ENCODE peak calls at places on chromosome 13, in seven cellular contexts. P, I, D, B, C, Y and H are unnamed samples.

GRCh38 chr13:49890376-49890775 is 45.8 kb downstream of the SPRYD7 start:
- DNase-seq in Y (no peak), D (no peak), I (no peak), B (no peak), C (no peak), P (no peak), H (no peak)

GRCh38 chr13:63853816-63854215 is 2438.2 kb upstream of the PCDH20 start:
- DNase-seq in C (no peak), P (no peak), Y (no peak), I (no peak), B (no peak), D (no peak), H (no peak)

GRCh38 chr13:22032905-22033304 is 362.0 kb downstream of the FGF9 start:
- DNase-seq in B (no peak), C (no peak), I (no peak), P (no peak), D (no peak), Y (no peak), H (no peak)

GRCh38 chr13:66915596-66916185 is 314.4 kb downstream of the PCDH9 start:
- DNase-seq in Y (no peak), D (no peak), B (no peak), C (no peak), P (peak), I (no peak), H (no peak)

GRCh38 chr13:20487927-20488326 is 37.7 kb downstream of the CRYL1 start:
- DNase-seq in P (peak), I (no peak), C (no peak), B (no peak), Y (no peak), D (no peak), H (no peak)

GRCh38 chr13:109756778-109757177 is 29.6 kb downstream of the IRS2 start:
- DNase-seq in D (no peak), Y (no peak), C (no peak), P (peak), B (no peak), I (no peak), H (no peak)

GRCh38 chr13:25248071-25248470 is 39.2 kb downstream of the MTMR6 start:
- DNase-seq in Y (no peak), P (no peak), I (no peak), B (no peak), C (no peak), D (no peak), H (no peak)

GRCh38 chr13:19158006-19158405 is 23.6 kb downstream of the TUBA3C start:
- DNase-seq in Y (peak), B (no peak), D (no peak), P (no peak), I (no peak), C (no peak), H (no peak)

GRCh38 chr13:65613004-65613403 is 1617.1 kb downstream of the PCDH9 start:
- DNase-seq in Y (no peak), C (no peak), D (peak), I (no peak), B (no peak), P (no peak), H (no peak)

GRCh38 chr13:111531505-111531904 is 211.1 kb downstream of the TEX29 start:
- DNase-seq in Y (peak), P (no peak), C (no peak), B (no peak), D (no peak), I (no peak), H (no peak)

GRCh38 chr13:100721885-100722512 is 47.4 kb upstream of the TMTC4 start:
- DNase-seq in D (peak), Y (no peak), I (no peak), P (peak), B (no peak), C (peak), H (peak)

GRCh38 chr13:60788156-60788829 is 391.3 kb downstream of the TDRD3 start:
- DNase-seq in Y (no peak), I (peak), D (no peak), B (peak), C (no peak), P (no peak), H (no peak)

GRCh38 chr13:113162783-113163685 is 4.6 kb downstream of the PROZ start:
- DNase-seq in B (no peak), I (no peak), Y (no peak), P (no peak), D (no peak), C (no peak), H (no peak)

GRCh38 chr13:21297452-21297851 is 121.0 kb downstream of the MRPL57 start:
- DNase-seq in Y (no peak), I (no peak), D (no peak), C (no peak), B (no peak), P (peak), H (no peak)

GRCh38 chr13:106143930-106144709 is 391.3 kb downstream of the EFNB2 start:
- DNase-seq in Y (no peak), P (no peak), C (no peak), D (no peak), B (no peak), I (peak), H (no peak)

GRCh38 chr13:95573226-95573625 is 20.7 kb downstream of the CLDN10 start:
- DNase-seq in C (no peak), D (no peak), I (no peak), B (no peak), P (peak), Y (no peak), H (no peak)

GRCh38 chr13:113916330-113916815 is 52.5 kb upstream of the GAS6 start:
- DNase-seq in I (no peak), P (peak), C (no peak), B (no peak), Y (peak), D (no peak), H (no peak)

GRCh38 chr13:112060431-112060830 is 6.5 kb upstream of the SOX1 start:
- DNase-seq in I (no peak), D (no peak), B (no peak), Y (no peak), P (no peak), C (no peak), H (no peak)

GRCh38 chr13:110116072-110116487 is 190.9 kb downstream of the COL4A1 start:
- DNase-seq in I (no peak), P (peak), B (peak), C (peak), Y (peak), D (peak), H (peak)

GRCh38 chr13:97111705-97112104 is 110.4 kb upstream of the MBNL2 start:
- DNase-seq in Y (no peak), C (no peak), I (no peak), B (no peak), P (no peak), D (no peak), H (no peak)

GRCh38 chr13:49933511-49933910 is 2.6 kb downstream of the SPRYD7 start:
- DNase-seq in Y (no peak), P (no peak), D (no peak), C (no peak), B (no peak), I (no peak), H (no peak)

GRCh38 chr13:48302920-48303330 is 626 bp upstream of the RB1 start:
- DNase-seq in B (no peak), C (no peak), P (no peak), D (no peak), Y (no peak), I (no peak), H (no peak)

GRCh38 chr13:103876571-103876970 is 810.4 kb upstream of the SLC10A2 start:
- DNase-seq in Y (no peak), C (no peak), B (no peak), D (no peak), P (peak), I (no peak), H (no peak)

GRCh38 chr13:110103026-110103425 is 203.9 kb downstream of the COL4A1 start:
- DNase-seq in C (no peak), D (no peak), P (no peak), I (no peak), Y (no peak), B (no peak), H (no peak)

GRCh38 chr13:109747524-109747923 is 38.9 kb downstream of the IRS2 start:
- DNase-seq in D (no peak), P (no peak), I (no peak), B (no peak), C (no peak), Y (no peak), H (no peak)

GRCh38 chr13:52004508-52005183 is 6.6 kb downstream of the ATP7B start:
- DNase-seq in B (no peak), Y (no peak), D (no peak), P (no peak), C (no peak), I (no peak), H (no peak)

GRCh38 chr13:91079190-91079589 is 268.3 kb upstream of the MIR17HG start:
- DNase-seq in I (peak), D (no peak), C (no peak), Y (no peak), B (no peak), P (no peak), H (no peak)

GRCh38 chr13:91072511-91072910 is 275.0 kb upstream of the MIR17HG start:
- DNase-seq in Y (no peak), B (no peak), I (no peak), D (no peak), P (no peak), C (no peak), H (no peak)

DNA sequence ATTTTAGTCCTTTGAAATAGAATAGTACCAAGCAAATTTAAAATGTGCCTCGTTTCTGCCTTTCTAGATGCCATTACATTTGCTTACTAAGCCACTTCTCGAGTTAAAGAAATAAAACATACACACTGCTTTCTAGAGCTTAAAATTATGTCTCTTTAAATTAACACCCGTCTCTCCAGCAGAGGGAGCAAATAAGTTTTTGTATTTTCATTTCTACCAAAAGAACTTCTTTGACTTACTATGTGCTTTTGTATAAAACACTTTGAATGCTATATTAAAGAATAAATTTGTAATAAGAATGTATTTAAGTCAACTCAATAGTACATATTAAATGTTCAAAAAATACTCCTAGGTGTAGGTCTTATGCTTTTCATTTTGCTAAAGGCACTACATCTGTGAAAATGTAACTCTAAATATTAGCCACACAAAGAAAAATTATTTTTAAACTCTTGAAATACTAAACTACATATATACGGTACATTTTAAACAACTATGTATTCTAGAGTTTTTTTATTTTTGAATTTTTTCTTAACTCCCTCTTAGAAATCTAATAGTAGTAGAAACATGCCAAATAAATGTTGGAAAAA is 269.3 kb upstream of the MIR17HG start:
- DNase-seq in P (no peak), D (no peak), C (no peak), B (no peak), I (no peak), Y (no peak), H (no peak)
- TF ChIP-seq CTCF in P (peak), D (no peak), C (peak), B (no peak), I (peak), Y (no peak), H (peak)

GRCh38 chr13:45474584-45475454 is 10.1 kb downstream of the COG3 start:
- DNase-seq in I (no peak), D (no peak), C (no peak), P (no peak), Y (no peak), B (no peak), H (no peak)

GRCh38 chr13:45472171-45472705 is 7.5 kb downstream of the COG3 start:
- DNase-seq in D (no peak), B (no peak), I (no peak), Y (no peak), C (no peak), P (peak), H (no peak)

GRCh38 chr13:45468676-45469075 is 3.9 kb downstream of the COG3 start:
- DNase-seq in I (peak), Y (no peak), D (no peak), C (no peak), B (no peak), P (no peak), H (no peak)

DNA sequence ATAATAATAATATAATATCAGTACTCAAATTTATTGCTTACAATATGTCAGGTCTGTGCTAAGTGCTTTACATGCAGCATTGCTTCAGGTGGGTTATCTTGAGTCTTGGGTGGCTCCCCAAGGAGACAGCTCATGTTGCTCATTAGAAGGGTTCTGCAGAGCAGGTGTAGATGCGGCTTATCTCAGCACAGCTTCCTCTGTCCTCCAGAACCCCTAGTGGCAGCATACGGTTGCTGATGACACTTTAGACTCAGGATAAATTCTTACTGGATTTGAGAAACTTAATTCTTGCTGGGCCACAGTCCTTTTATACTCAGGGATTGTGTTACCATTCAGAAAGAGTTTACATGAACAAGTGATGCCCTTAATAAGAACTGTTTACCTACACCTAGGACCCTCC is 8.9 kb downstream of the COG3 start:
- DNase-seq in P (no peak), B (no peak), Y (no peak), D (no peak), I (no peak), C (no peak), H (no peak)
- TF ChIP-seq CTCF in P (no peak), B (no peak), Y (no peak), D (peak), I (peak), C (peak), H (no peak)

GRCh38 chr13:80413611-80414010 is 72.7 kb upstream of the SPRY2 start:
- DNase-seq in B (no peak), I (no peak), Y (no peak), C (no peak), P (no peak), D (no peak), H (no peak)

GRCh38 chr13:80408270-80408669 is 67.3 kb upstream of the SPRY2 start:
- DNase-seq in P (no peak), C (no peak), B (no peak), D (no peak), I (no peak), Y (no peak), H (no peak)
- TF ChIP-seq CTCF in P (peak), C (no peak), B (no peak), D (peak), I (no peak), Y (no peak), H (no peak)

GRCh38 chr13:40665061-40665753 is 1.2 kb downstream of the FOXO1 start:
- DNase-seq in P (peak), I (no peak), B (peak), Y (peak), D (peak), C (peak), H (peak)
- TF ChIP-seq CTCF in P (no peak), I (peak), B (no peak), Y (no peak), D (no peak), C (no peak), H (no peak)

GRCh38 chr13:99086149-99086868 is 108.4 kb upstream of the DOCK9 start:
- DNase-seq in P (peak), B (peak), D (peak), Y (peak), C (peak), I (no peak), H (peak)
- TF ChIP-seq CTCF in P (no peak), B (peak), D (no peak), Y (no peak), C (no peak), I (no peak), H (no peak)